ENCODE peak calls at places on chromosomes 1 and 21, in eight cellular contexts. A is endothelial cell; W is right lobe of liver; G is stimulated activated CD4-positive, alpha-beta T cell treated with anti-CD3 and anti-CD28 coated beads, Interleukin-12 subunit alpha, Interleukin-12 subunit beta, amount 100 ng/mL, for 4 hours; C is NCI-H1105 treated with DMSO at 0.1 percent for 48 hours; Z is C1 segment of cervical spinal cord; T is stimulated activated naive B cell treated with anti-CD40 and anti-IgM and Interleukin-4, amounts not matched to agents 10 μg/mL and 1 μg/mL and 100 μg/mL, for 72 hours; Q is activated CD4-positive, alpha-beta T cell treated with anti-CD3 and anti-CD28 coated beads, Interleukin-2, amount 50 U/mL, for 24 hours. N is an unnamed sample.

GRCh38 chr1:29655945-29656866 is 419.9 kb downstream of the PTPRU start:
- DNase-seq in A (peak; percentile 20), W (no peak), G (no peak), C (no peak), Z (no peak), T (no peak), Q (no peak), N (peak; percentile 60)

GRCh38 chr1:151729157-151729965 is 8.0 kb downstream of the RIIAD1 start:
- DNase-seq in A (no peak), W (no peak), G (no peak), C (no peak), Z (no peak), T (no peak), Q (no peak), N (no peak)

GRCh38 chr1:6329851-6330250 is 63.7 kb downstream of the ACOT7 start:
- DNase-seq in A (no peak), W (no peak), G (no peak), C (no peak), Z (no peak), T (no peak), Q (no peak), N (no peak)

GRCh38 chr1:150236614-150236934 is 662 bp upstream of the ANP32E start:
- DNase-seq in A (no peak), W (no peak), G (no peak), C (no peak), Z (no peak), T (no peak), Q (no peak), N (no peak)

GRCh38 chr1:222643937-222644648 is 26.2 kb downstream of the MIA3 start:
- DNase-seq in A (peak; percentile 97), W (peak; percentile 98), G (peak; percentile 94), C (peak; percentile 98), Z (peak; percentile 90), T (peak; percentile 98), Q (peak; percentile 90), N (peak; percentile 98)

GRCh38 chr1:201893431-201893830 is 4.7 kb downstream of the SHISA4 start:
- DNase-seq in A (no peak), W (no peak), G (no peak), C (no peak), Z (no peak), T (no peak), Q (no peak), N (no peak)

GRCh38 chr1:197567442-197567841 is 207.8 kb downstream of the DENND1B start:
- DNase-seq in A (no peak), W (no peak), G (no peak), C (no peak), Z (no peak), T (no peak), Q (no peak), N (no peak)

GRCh38 chr1:209800984-209801834 is 4.7 kb downstream of the IRF6 start:
- DNase-seq in A (no peak), W (peak; percentile 95), G (no peak), C (no peak), Z (peak; percentile 6), T (no peak), Q (no peak), N (no peak)

GRCh38 chr1:198519639-198520501 is 20.6 kb downstream of the ATP6V1G3 start:
- DNase-seq in A (no peak), W (no peak), G (no peak), C (no peak), Z (no peak), T (no peak), Q (no peak), N (no peak)

GRCh38 chr1:175555266-175555665 is 188.1 kb downstream of the TNR start:
- DNase-seq in A (no peak), W (no peak), G (no peak), C (no peak), Z (no peak), T (no peak), Q (no peak), N (no peak)

GRCh38 chr1:236833593-236833992 is 38.5 kb downstream of the MTR start:
- DNase-seq in A (no peak), W (no peak), G (no peak), C (no peak), Z (no peak), T (no peak), Q (no peak), N (no peak)

GRCh38 chr1:7253118-7253480 is 467.8 kb downstream of the CAMTA1 start:
- DNase-seq in A (no peak), W (no peak), G (no peak), C (no peak), Z (no peak), T (no peak), Q (no peak), N (no peak)

GRCh38 chr1:50416553-50417453 is 6.4 kb downstream of the DMRTA2 start:
- DNase-seq in A (no peak), W (no peak), G (no peak), C (no peak), Z (no peak), T (no peak), Q (no peak), N (no peak)

GRCh38 chr1:10799726-10800125 is 3.3 kb upstream of the CASZ1 start:
- DNase-seq in A (no peak), W (no peak), G (no peak), C (no peak), Z (no peak), T (no peak), Q (no peak), N (no peak)

GRCh38 chr21:23579573-23579972 is 2027.7 kb downstream of the MRPL39 start:
- DNase-seq in A (no peak), W (no peak), G (no peak), C (no peak), Z (no peak), T (no peak), Q (no peak), N (no peak)

GRCh38 chr1:156766288-156767100 is 841 bp upstream of the PRCC start:
- DNase-seq in A (no peak), W (no peak), G (no peak), C (peak; percentile 38), Z (no peak), T (no peak), Q (no peak), N (no peak)

GRCh38 chr21:36310016-36310415 is 10.0 kb upstream of the MORC3 start:
- DNase-seq in A (no peak), W (no peak), G (peak; percentile 30), C (no peak), Z (no peak), T (peak; percentile 66), Q (no peak), N (peak; percentile 37)

GRCh38 chr1:235739631-235740030 is 90.0 kb upstream of the GNG4 start:
- DNase-seq in A (no peak), W (no peak), G (no peak), C (no peak), Z (no peak), T (no peak), Q (no peak), N (no peak)

GRCh38 chr1:64403331-64403730 is 66.6 kb upstream of the CACHD1 start:
- DNase-seq in A (no peak), W (no peak), G (no peak), C (no peak), Z (no peak), T (no peak), Q (no peak), N (no peak)

GRCh38 chr1:2799811-2800663 is 1.5 kb downstream of the TTC34 start:
- DNase-seq in A (no peak), W (peak; percentile 50), G (no peak), C (no peak), Z (no peak), T (no peak), Q (no peak), N (no peak)

GRCh38 chr21:45972353-45972715 is 9.2 kb upstream of the COL6A1 start:
- DNase-seq in A (no peak), W (peak; percentile 52), G (no peak), C (no peak), Z (no peak), T (no peak), Q (no peak), N (peak; percentile 49)

GRCh38 chr1:94672934-94673333 is 131.4 kb upstream of the F3 start:
- DNase-seq in A (no peak), W (no peak), G (no peak), C (no peak), Z (no peak), T (no peak), Q (no peak), N (peak; percentile 26)

N was measured in SJCRH30.